ENCODE peak calls at places on chromosome 7, in nine cellular contexts. One of them, this sample, is unnamed.

GRCh38 chr7:154736389-154736788 is 266.5 kb downstream of the PAXIP1 start:
- DNase-seq in AG10803: no peak
- DNase-seq in choroid plexus epithelial cell: no peak
- DNase-seq in glutamatergic neuron: no peak
- DNase-seq in A549: no peak
- DNase-seq in mucosa of descending colon: no peak
- DNase-seq in IMR-90: no peak
- DNase-seq in stomach: no peak
- DNase-seq in GM20000: no peak
- DNase-seq in this sample: no peak

GRCh38 chr7:79806161-79806734 is 328.4 kb upstream of the GNAI1 start:
- DNase-seq in AG10803: peak
- DNase-seq in choroid plexus epithelial cell: peak
- DNase-seq in glutamatergic neuron: no peak
- DNase-seq in A549: peak
- DNase-seq in mucosa of descending colon: no peak
- DNase-seq in IMR-90: peak
- DNase-seq in stomach: no peak
- DNase-seq in GM20000: no peak
- DNase-seq in this sample: no peak

GRCh38 chr7:114086491-114086905 is 167.7 kb upstream of the PPP1R3A start:
- DNase-seq in AG10803: no peak
- DNase-seq in choroid plexus epithelial cell: no peak
- DNase-seq in glutamatergic neuron: peak
- DNase-seq in A549: no peak
- DNase-seq in mucosa of descending colon: peak
- DNase-seq in IMR-90: no peak
- DNase-seq in stomach: peak
- DNase-seq in GM20000: peak
- DNase-seq in this sample: peak

GRCh38 chr7:159032753-159033472 is 111.8 kb downstream of the VIPR2 start:
- DNase-seq in AG10803: no peak
- DNase-seq in choroid plexus epithelial cell: no peak
- DNase-seq in glutamatergic neuron: no peak
- DNase-seq in A549: no peak
- DNase-seq in mucosa of descending colon: no peak
- DNase-seq in IMR-90: no peak
- DNase-seq in stomach: peak
- DNase-seq in GM20000: no peak
- DNase-seq in this sample: no peak

GRCh38 chr7:69893915-69894314 is 295.6 kb downstream of the AUTS2 start:
- DNase-seq in AG10803: peak
- DNase-seq in choroid plexus epithelial cell: peak
- DNase-seq in glutamatergic neuron: no peak
- DNase-seq in A549: peak
- DNase-seq in mucosa of descending colon: no peak
- DNase-seq in IMR-90: no peak
- DNase-seq in stomach: no peak
- DNase-seq in GM20000: peak
- DNase-seq in this sample: peak

GRCh38 chr7:120550494-120551048 is 277.6 kb downstream of the KCND2 start:
- DNase-seq in AG10803: peak
- DNase-seq in choroid plexus epithelial cell: peak
- DNase-seq in glutamatergic neuron: no peak
- DNase-seq in A549: no peak
- DNase-seq in mucosa of descending colon: no peak
- DNase-seq in IMR-90: no peak
- DNase-seq in stomach: no peak
- DNase-seq in GM20000: no peak
- DNase-seq in this sample: no peak

GRCh38 chr7:33452805-33453502 is 323.6 kb downstream of the BBS9 start:
- DNase-seq in AG10803: peak
- DNase-seq in choroid plexus epithelial cell: peak
- DNase-seq in glutamatergic neuron: no peak
- DNase-seq in A549: peak
- DNase-seq in mucosa of descending colon: no peak
- DNase-seq in IMR-90: peak
- DNase-seq in stomach: no peak
- DNase-seq in GM20000: no peak
- DNase-seq in this sample: no peak

GRCh38 chr7:2510909-2511768 is 8.4 kb upstream of the LFNG start:
- DNase-seq in AG10803: no peak
- DNase-seq in choroid plexus epithelial cell: no peak
- DNase-seq in glutamatergic neuron: no peak
- DNase-seq in A549: no peak
- DNase-seq in mucosa of descending colon: peak
- DNase-seq in IMR-90: no peak
- DNase-seq in stomach: peak
- DNase-seq in GM20000: peak
- DNase-seq in this sample: peak

GRCh38 chr7:149635561-149636329 is 137.6 kb downstream of the ZNF467 start:
- DNase-seq in AG10803: no peak
- DNase-seq in choroid plexus epithelial cell: no peak
- DNase-seq in glutamatergic neuron: no peak
- DNase-seq in A549: peak
- DNase-seq in mucosa of descending colon: no peak
- DNase-seq in IMR-90: no peak
- DNase-seq in stomach: no peak
- DNase-seq in GM20000: no peak
- DNase-seq in this sample: no peak

GRCh38 chr7:47635091-47636090 is 53.5 kb upstream of the TNS3 start:
- DNase-seq in AG10803: no peak
- DNase-seq in choroid plexus epithelial cell: no peak
- DNase-seq in glutamatergic neuron: peak
- DNase-seq in A549: peak
- DNase-seq in mucosa of descending colon: peak
- DNase-seq in IMR-90: no peak
- DNase-seq in stomach: peak
- DNase-seq in GM20000: no peak
- DNase-seq in this sample: no peak

GRCh38 chr7:54116956-54117355 is 425.2 kb upstream of the VSTM2A start:
- DNase-seq in AG10803: no peak
- DNase-seq in choroid plexus epithelial cell: no peak
- DNase-seq in glutamatergic neuron: no peak
- DNase-seq in A549: no peak
- DNase-seq in mucosa of descending colon: no peak
- DNase-seq in IMR-90: no peak
- DNase-seq in stomach: no peak
- DNase-seq in GM20000: no peak
- DNase-seq in this sample: no peak

GRCh38 chr7:43038229-43038628 is 74.2 kb upstream of the HECW1 start:
- DNase-seq in AG10803: peak
- DNase-seq in choroid plexus epithelial cell: peak
- DNase-seq in glutamatergic neuron: no peak
- DNase-seq in A549: no peak
- DNase-seq in mucosa of descending colon: no peak
- DNase-seq in IMR-90: peak
- DNase-seq in stomach: no peak
- DNase-seq in GM20000: no peak
- DNase-seq in this sample: no peak

GRCh38 chr7:19815546-19815945 is 42.1 kb upstream of the TMEM196 start:
- DNase-seq in AG10803: peak
- DNase-seq in choroid plexus epithelial cell: no peak
- DNase-seq in glutamatergic neuron: no peak
- DNase-seq in A549: no peak
- DNase-seq in mucosa of descending colon: no peak
- DNase-seq in IMR-90: no peak
- DNase-seq in stomach: no peak
- DNase-seq in GM20000: no peak
- DNase-seq in this sample: no peak

GRCh38 chr7:45888185-45888992 is at the start of gene IGFBP1:
- DNase-seq in AG10803: peak
- DNase-seq in choroid plexus epithelial cell: peak
- DNase-seq in glutamatergic neuron: peak
- DNase-seq in A549: peak
- DNase-seq in mucosa of descending colon: no peak
- DNase-seq in IMR-90: peak
- DNase-seq in stomach: no peak
- DNase-seq in GM20000: no peak
- DNase-seq in this sample: peak

GRCh38 chr7:86598721-86599120 is 45.0 kb upstream of the GRM3 start:
- DNase-seq in AG10803: no peak
- DNase-seq in choroid plexus epithelial cell: no peak
- DNase-seq in glutamatergic neuron: no peak
- DNase-seq in A549: no peak
- DNase-seq in mucosa of descending colon: no peak
- DNase-seq in IMR-90: no peak
- DNase-seq in stomach: no peak
- DNase-seq in GM20000: no peak
- DNase-seq in this sample: no peak
- TF ChIP-seq CTCF in AG10803: no peak
- TF ChIP-seq CTCF in choroid plexus epithelial cell: no peak
- TF ChIP-seq CTCF in glutamatergic neuron: no peak
- TF ChIP-seq CTCF in A549: no peak
- TF ChIP-seq CTCF in mucosa of descending colon: no peak
- TF ChIP-seq CTCF in IMR-90: no peak
- TF ChIP-seq CTCF in stomach: no peak
- TF ChIP-seq CTCF in GM20000: no peak
- TF ChIP-seq CTCF in this sample: no peak

DNA sequence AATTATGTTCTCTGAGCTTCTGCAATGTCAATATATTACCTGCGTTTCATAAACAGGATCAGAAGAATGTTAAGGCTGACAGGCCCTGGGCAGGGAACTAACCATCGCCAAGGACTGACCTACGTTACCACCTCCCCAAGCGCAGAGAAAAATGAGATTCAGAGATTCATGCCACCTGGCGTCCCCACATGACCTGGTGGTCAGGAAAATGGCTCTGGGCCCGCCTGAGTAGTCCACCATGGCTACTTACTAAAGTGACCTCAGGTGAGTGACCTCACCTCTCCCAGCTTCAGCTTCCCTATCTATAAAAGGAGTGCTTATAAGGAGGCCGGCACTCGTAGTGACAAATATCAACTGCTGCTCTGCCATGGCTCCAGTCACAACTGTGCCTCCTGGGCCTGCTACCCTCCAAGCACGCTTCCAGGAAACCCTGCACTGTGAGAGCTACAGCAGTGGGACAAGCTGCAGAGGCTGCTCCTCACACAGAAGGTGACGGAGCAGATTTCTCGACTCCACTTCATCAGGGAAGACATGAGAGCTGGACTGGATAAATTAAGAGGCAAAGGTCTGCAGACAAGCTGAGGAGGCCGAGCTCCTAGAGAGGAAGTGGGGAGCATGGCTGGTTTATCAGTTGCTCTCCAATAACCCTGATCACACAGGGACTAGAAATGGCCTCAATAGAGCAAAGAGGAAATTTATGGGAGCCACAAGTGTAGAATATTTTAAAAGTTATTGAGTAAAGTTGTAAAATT is 103.0 kb downstream of the RNF216 start:
- DNase-seq in AG10803: no peak
- DNase-seq in choroid plexus epithelial cell: no peak
- DNase-seq in glutamatergic neuron: no peak
- DNase-seq in A549: no peak
- DNase-seq in mucosa of descending colon: no peak
- DNase-seq in IMR-90: no peak
- DNase-seq in stomach: no peak
- DNase-seq in GM20000: no peak
- DNase-seq in this sample: no peak
- TF ChIP-seq CTCF in AG10803: no peak
- TF ChIP-seq CTCF in choroid plexus epithelial cell: no peak
- TF ChIP-seq CTCF in glutamatergic neuron: peak
- TF ChIP-seq CTCF in A549: no peak
- TF ChIP-seq CTCF in mucosa of descending colon: peak
- TF ChIP-seq CTCF in IMR-90: no peak
- TF ChIP-seq CTCF in stomach: no peak
- TF ChIP-seq CTCF in GM20000: no peak
- TF ChIP-seq CTCF in this sample: no peak

DNA sequence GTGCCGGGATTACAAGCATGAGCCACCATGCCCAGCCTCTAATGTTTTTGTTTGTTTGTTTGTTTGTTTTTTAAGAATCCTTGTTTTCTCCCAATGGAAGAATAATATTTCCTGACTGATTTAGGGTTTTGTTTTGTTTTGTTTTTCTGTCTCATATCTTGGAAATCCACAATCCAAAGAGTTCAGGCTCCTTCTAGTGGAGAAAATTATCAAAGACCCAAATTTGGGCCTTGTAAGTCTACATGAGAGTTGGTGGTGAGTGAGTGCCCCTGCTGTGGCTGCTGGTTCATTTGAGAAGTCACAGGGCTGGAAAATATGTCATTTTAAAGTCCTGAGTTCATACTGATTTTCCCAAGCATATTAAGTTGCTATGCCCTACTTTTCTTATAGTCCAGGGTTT is 33.5 kb upstream of the KLHL7 start:
- DNase-seq in AG10803: peak
- DNase-seq in choroid plexus epithelial cell: peak
- DNase-seq in glutamatergic neuron: no peak
- DNase-seq in A549: peak
- DNase-seq in mucosa of descending colon: no peak
- DNase-seq in IMR-90: peak
- DNase-seq in stomach: no peak
- DNase-seq in GM20000: no peak
- DNase-seq in this sample: no peak
- TF ChIP-seq CTCF in AG10803: peak
- TF ChIP-seq CTCF in choroid plexus epithelial cell: peak
- TF ChIP-seq CTCF in glutamatergic neuron: no peak
- TF ChIP-seq CTCF in A549: peak
- TF ChIP-seq CTCF in mucosa of descending colon: no peak
- TF ChIP-seq CTCF in IMR-90: peak
- TF ChIP-seq CTCF in stomach: no peak
- TF ChIP-seq CTCF in GM20000: peak
- TF ChIP-seq CTCF in this sample: no peak

GRCh38 chr7:73701357-73701995 is 18.0 kb downstream of the STX1A start:
- DNase-seq in AG10803: peak
- DNase-seq in choroid plexus epithelial cell: peak
- DNase-seq in glutamatergic neuron: peak
- DNase-seq in A549: peak
- DNase-seq in mucosa of descending colon: peak
- DNase-seq in IMR-90: peak
- DNase-seq in stomach: no peak
- DNase-seq in GM20000: peak
- DNase-seq in this sample: peak

GRCh38 chr7:73700070-73700423 is 16.6 kb downstream of the BUD23 start:
- DNase-seq in AG10803: no peak
- DNase-seq in choroid plexus epithelial cell: no peak
- DNase-seq in glutamatergic neuron: no peak
- DNase-seq in A549: no peak
- DNase-seq in mucosa of descending colon: no peak
- DNase-seq in IMR-90: no peak
- DNase-seq in stomach: no peak
- DNase-seq in GM20000: no peak
- DNase-seq in this sample: no peak

GRCh38 chr7:73700581-73701134 is 17.3 kb downstream of the BUD23 start:
- DNase-seq in AG10803: no peak
- DNase-seq in choroid plexus epithelial cell: no peak
- DNase-seq in glutamatergic neuron: no peak
- DNase-seq in A549: no peak
- DNase-seq in mucosa of descending colon: no peak
- DNase-seq in IMR-90: no peak
- DNase-seq in stomach: no peak
- DNase-seq in GM20000: no peak
- DNase-seq in this sample: no peak

GRCh38 chr7:73698410-73698809 is 15.0 kb downstream of the BUD23 start:
- DNase-seq in AG10803: no peak
- DNase-seq in choroid plexus epithelial cell: no peak
- DNase-seq in glutamatergic neuron: no peak
- DNase-seq in A549: no peak
- DNase-seq in mucosa of descending colon: no peak
- DNase-seq in IMR-90: no peak
- DNase-seq in stomach: no peak
- DNase-seq in GM20000: no peak
- DNase-seq in this sample: no peak

GRCh38 chr7:73699370-73700069 is 16.1 kb downstream of the BUD23 start:
- DNase-seq in AG10803: no peak
- DNase-seq in choroid plexus epithelial cell: no peak
- DNase-seq in glutamatergic neuron: peak
- DNase-seq in A549: no peak
- DNase-seq in mucosa of descending colon: no peak
- DNase-seq in IMR-90: no peak
- DNase-seq in stomach: no peak
- DNase-seq in GM20000: no peak
- DNase-seq in this sample: no peak
- TF ChIP-seq CTCF in AG10803: no peak
- TF ChIP-seq CTCF in choroid plexus epithelial cell: no peak
- TF ChIP-seq CTCF in glutamatergic neuron: no peak
- TF ChIP-seq CTCF in A549: no peak
- TF ChIP-seq CTCF in mucosa of descending colon: no peak
- TF ChIP-seq CTCF in IMR-90: no peak
- TF ChIP-seq CTCF in stomach: no peak
- TF ChIP-seq CTCF in GM20000: no peak
- TF ChIP-seq CTCF in this sample: no peak

This sample was measured in endothelial cell.